ENCODE peak calls at places on chromosome 18, in six cellular contexts. L, S, T, J, Q and W are unnamed samples.

GRCh38 chr18:73118121-73118816 is 250.5 kb upstream of the NETO1 start:
- DNase-seq in J (no peak), S (no peak), L (no peak), Q (no peak), T (no peak), W (no peak)

GRCh38 chr18:10130626-10131025 is 216.8 kb downstream of the VAPA start:
- DNase-seq in Q (no peak), T (no peak), L (no peak), S (no peak), J (no peak), W (no peak)

GRCh38 chr18:34802938-34803337 is 92.8 kb downstream of the DTNA start:
- DNase-seq in S (no peak), J (no peak), T (no peak), L (no peak), Q (no peak), W (no peak)

GRCh38 chr18:80106482-80107051 is 2.5 kb upstream of the ADNP2 start:
- DNase-seq in J (no peak), Q (no peak), T (no peak), S (no peak), L (no peak), W (no peak)

GRCh38 chr18:62425465-62426190 is 97.2 kb upstream of the ZCCHC2 start:
- DNase-seq in S (peak; percentile 50), Q (peak; percentile 73), T (no peak), J (peak; percentile 89), L (peak; percentile 90), W (peak; percentile 93)

GRCh38 chr18:25805939-25806338 is 284.5 kb downstream of the SS18 start:
- DNase-seq in L (no peak), J (no peak), Q (no peak), S (no peak), T (no peak), W (no peak)

GRCh38 chr18:22185298-22185697 is 15.9 kb downstream of the GATA6 start:
- DNase-seq in L (peak; percentile 79), J (no peak), S (no peak), T (peak; percentile 46), Q (peak; percentile 41), W (no peak)

GRCh38 chr18:79489048-79489899 is 93.5 kb downstream of the NFATC1 start:
- DNase-seq in T (peak; percentile 8), S (no peak), Q (peak; percentile 13), L (no peak), J (no peak), W (no peak)

GRCh38 chr18:52409732-52410131 is 69.7 kb downstream of the DCC start:
- DNase-seq in J (peak; percentile 20), T (no peak), Q (no peak), L (peak; percentile 61), S (no peak), W (no peak)

GRCh38 chr18:58202406-58202730 is 158.3 kb downstream of the NEDD4L start:
- DNase-seq in L (no peak), T (no peak), S (no peak), Q (no peak), J (no peak), W (peak; percentile 42)

GRCh38 chr18:23228102-23229051 is 93.1 kb downstream of the CABLES1 start:
- DNase-seq in Q (peak; percentile 63), J (no peak), L (no peak), T (no peak), S (peak; percentile 20), W (no peak)

GRCh38 chr18:13437034-13437433 is 218.5 kb downstream of the LDLRAD4 start:
- DNase-seq in S (no peak), J (no peak), Q (no peak), T (no peak), L (no peak), W (no peak)

GRCh38 chr18:48942554-48943261 is 8.1 kb downstream of the SMAD7 start:
- DNase-seq in S (no peak), Q (no peak), L (no peak), J (peak; percentile 90), T (no peak), W (no peak)

GRCh38 chr18:35268811-35269210 is 21.2 kb downstream of the ZSCAN30 start:
- DNase-seq in T (no peak), J (no peak), L (no peak), S (no peak), Q (no peak), W (no peak)

DNA sequence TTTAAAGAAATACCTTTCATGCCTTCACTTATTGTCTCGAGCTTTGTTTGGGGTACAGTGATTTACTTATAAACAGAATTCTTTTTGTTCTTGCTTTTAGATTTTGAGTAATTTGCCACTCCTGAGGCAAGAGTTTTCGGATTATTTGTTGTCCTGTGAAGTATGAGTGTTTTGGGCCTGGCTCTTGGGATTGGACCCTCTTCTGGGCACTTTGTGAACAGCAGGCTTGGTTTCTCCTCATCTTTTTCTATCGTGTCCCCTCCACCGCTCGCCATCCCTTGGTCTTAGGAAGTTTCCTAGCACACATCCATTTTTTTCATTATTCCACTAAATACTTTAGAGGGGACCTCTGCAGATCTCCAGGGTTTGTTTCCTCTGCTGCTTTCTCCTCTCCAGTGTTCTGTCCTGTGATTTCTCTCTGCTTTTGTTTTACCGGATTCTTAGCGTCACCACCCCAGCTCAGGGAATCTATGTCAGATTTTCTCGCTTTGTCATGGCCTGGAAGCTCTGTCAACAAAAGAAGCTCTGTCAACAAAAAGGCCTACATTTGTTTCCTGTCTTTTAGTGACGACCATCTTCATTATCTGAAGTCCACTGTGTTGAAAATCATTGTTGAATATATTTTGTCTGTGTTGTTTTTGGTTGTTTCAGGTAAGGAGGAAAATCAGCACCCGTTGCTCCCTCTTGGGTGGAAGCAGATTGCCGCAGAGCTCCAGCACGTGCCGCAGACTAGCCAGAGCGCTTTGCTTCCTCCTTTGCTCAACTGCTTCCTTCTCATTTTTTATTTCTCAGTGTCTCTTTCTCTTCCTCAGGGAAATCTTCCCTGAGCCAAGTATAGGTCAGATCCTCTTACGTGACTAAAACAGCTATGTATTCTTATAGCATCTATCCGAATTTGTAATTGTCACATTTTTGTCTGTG is 27.8 kb downstream of the ANKRD62 start:
- DNase-seq in S (no peak), J (no peak), T (no peak), L (peak; percentile 87), Q (no peak), W (no peak)
- TF ChIP-seq CTCF in S (no peak), J (no peak), T (peak; percentile 17), L (peak; percentile 75), Q (no peak), W (no peak)

GRCh38 chr18:76957384-76958355 is 135.3 kb downstream of the ZNF236 start:
- DNase-seq in J (no peak), S (no peak), T (no peak), L (no peak), Q (no peak), W (no peak)

GRCh38 chr18:76958692-76959341 is 136.5 kb downstream of the ZNF236 start:
- DNase-seq in T (no peak), L (no peak), S (no peak), J (no peak), Q (no peak), W (no peak)

GRCh38 chr18:76959605-76960004 is 137.2 kb downstream of the ZNF236 start:
- DNase-seq in Q (no peak), T (no peak), J (no peak), L (no peak), S (no peak), W (no peak)

GRCh38 chr18:76962851-76963250 is 140.5 kb downstream of the ZNF236 start:
- DNase-seq in L (no peak), T (no peak), S (no peak), Q (no peak), J (no peak), W (no peak)

GRCh38 chr18:76960528-76961035 is 138.2 kb downstream of the ZNF236 start:
- DNase-seq in Q (no peak), T (no peak), J (no peak), L (no peak), S (no peak), W (no peak)
- TF ChIP-seq CTCF in Q (no peak), T (no peak), J (no peak), L (no peak), S (no peak), W (no peak)

GRCh38 chr18:51028201-51028805 is 1.7 kb upstream of the SMAD4 start:
- DNase-seq in J (peak; percentile 16), Q (no peak), T (no peak), L (peak; percentile 57), S (no peak), W (no peak)
- TF ChIP-seq CTCF in J (no peak), Q (no peak), T (no peak), L (peak; percentile 29), S (no peak), W (no peak)

DNA sequence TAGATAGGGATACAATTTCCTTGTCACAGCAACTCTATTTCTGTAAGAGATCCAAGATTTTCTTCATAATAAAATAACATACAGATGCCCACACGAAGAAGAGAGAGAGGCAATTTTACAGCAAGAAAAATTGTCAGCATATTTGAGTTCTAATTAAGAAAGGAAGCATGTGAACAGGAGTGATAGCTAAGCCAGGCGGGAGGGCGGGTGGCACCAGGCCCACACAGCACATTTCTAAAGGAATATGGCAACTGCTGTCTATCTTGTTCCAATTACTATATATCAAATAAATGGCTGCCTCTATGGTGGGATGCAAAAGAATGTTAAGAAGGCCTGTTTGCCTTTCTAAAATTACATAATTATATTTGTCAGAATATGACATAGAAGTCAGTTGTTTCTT is 248.3 kb upstream of the DOK6 start:
- DNase-seq in S (no peak), L (no peak), Q (no peak), T (no peak), J (no peak), W (no peak)
- TF ChIP-seq CTCF in S (no peak), L (no peak), Q (no peak), T (no peak), J (no peak), W (no peak)

GRCh38 chr18:46408334-46408987 is 248.6 kb downstream of the LOXHD1 start:
- DNase-seq in L (peak; percentile 84), S (no peak), J (no peak), Q (no peak), T (no peak), W (no peak)
- TF ChIP-seq CTCF in L (peak; percentile 82), S (no peak), J (no peak), Q (no peak), T (peak; percentile 18), W (no peak)

DNA sequence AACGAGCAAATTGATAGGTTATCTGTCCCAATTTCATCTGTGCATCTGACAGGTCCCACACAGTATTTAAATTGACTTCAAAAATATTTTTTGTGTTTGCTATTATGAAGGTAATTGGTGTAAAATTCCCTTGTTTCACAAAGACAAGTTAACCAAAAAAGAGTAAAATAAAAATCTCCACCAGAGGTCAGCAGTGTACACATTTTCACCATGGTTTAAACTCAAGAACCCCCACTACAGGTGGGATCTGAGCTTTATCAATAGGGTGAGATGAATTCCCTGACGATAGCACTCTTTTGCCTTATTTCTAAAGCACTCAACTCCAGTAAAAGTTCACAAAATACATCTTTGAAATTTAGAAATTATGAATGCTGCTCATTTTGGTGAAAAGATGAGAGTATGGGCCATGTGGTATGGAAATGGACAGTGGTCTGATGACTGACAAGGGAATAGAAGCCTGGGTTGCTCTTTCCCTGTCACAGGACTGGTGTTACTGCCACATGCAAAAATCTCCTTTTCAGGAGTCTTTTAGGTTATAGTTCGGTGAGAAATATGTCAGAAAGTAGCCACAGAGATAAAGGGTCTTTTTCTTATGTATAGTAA is 68.0 kb downstream of the SERPINB8 start:
- DNase-seq in S (no peak), T (no peak), J (no peak), L (no peak), Q (no peak), W (no peak)
- TF ChIP-seq CTCF in S (peak; percentile 36), T (peak; percentile 51), J (peak; percentile 61), L (peak; percentile 85), Q (no peak), W (no peak)